ENCODE peak calls at places on chromosomes 1 and 21, in nine cellular contexts. A is OCI-LY7, T is fibroblast of mammary gland, P is thoracic aorta, Y is cardiac fibroblast, S is ovary, W is transverse colon, E is fibroblast of pulmonary artery, Z is cardiac muscle cell. K is an unnamed sample.

GRCh38 chr1:98793136-98793535 is 131.6 kb downstream of the SNX7 start:
- DNase-seq in W (no peak), E (no peak), P (no peak), T (peak), S (no peak), A (no peak), Y (no peak), Z (no peak), K (no peak)

GRCh38 chr1:172054172-172054571 is 212.9 kb downstream of the DNM3 start:
- DNase-seq in A (no peak), S (no peak), Z (no peak), Y (peak), E (peak), P (no peak), W (no peak), T (peak), K (no peak)

GRCh38 chr1:156368889-156369684 is at the start of gene RHBG:
- DNase-seq in Y (peak), W (peak), E (peak), A (no peak), S (peak), T (no peak), Z (peak), P (no peak), K (no peak)

GRCh38 chr1:236509203-236509602 is 14.6 kb upstream of the LGALS8 start:
- DNase-seq in A (no peak), E (no peak), W (no peak), P (no peak), S (no peak), T (no peak), Z (no peak), Y (no peak), K (no peak)

GRCh38 chr1:174068000-174068399 is 45.8 kb upstream of the RC3H1 start:
- DNase-seq in S (no peak), W (no peak), T (no peak), Z (no peak), A (peak), E (no peak), P (no peak), Y (peak), K (no peak)

GRCh38 chr1:147539122-147539575 is 2.2 kb upstream of the BCL9 start:
- DNase-seq in A (no peak), T (peak), W (no peak), P (no peak), E (peak), S (no peak), Z (peak), Y (peak), K (peak)

GRCh38 chr1:5850503-5850902 is 141.7 kb downstream of the NPHP4 start:
- DNase-seq in Y (no peak), W (no peak), Z (no peak), T (no peak), A (no peak), S (no peak), P (no peak), E (peak), K (no peak)

GRCh38 chr1:56171670-56172069 is 407.7 kb downstream of the PLPP3 start:
- DNase-seq in Y (no peak), W (no peak), P (no peak), T (no peak), E (no peak), Z (no peak), A (no peak), S (no peak), K (no peak)

GRCh38 chr1:112083487-112083886 is 94.0 kb upstream of the KCND3 start:
- DNase-seq in A (peak), T (peak), E (peak), Y (peak), P (no peak), Z (peak), W (no peak), S (no peak), K (peak)

GRCh38 chr1:38418195-38419030 is 371.8 kb upstream of the POU3F1 start:
- DNase-seq in S (no peak), T (no peak), Y (no peak), Z (no peak), P (no peak), E (no peak), W (no peak), A (no peak), K (peak)

GRCh38 chr1:6519935-6520621 is 28.6 kb upstream of the PLEKHG5 start:
- DNase-seq in T (peak), P (no peak), Z (peak), A (no peak), Y (peak), S (peak), W (no peak), E (peak), K (peak)

GRCh38 chr1:39158330-39159086 is 46.0 kb upstream of the MACF1 start:
- DNase-seq in Y (peak), W (peak), S (no peak), Z (peak), T (no peak), P (no peak), E (peak), A (no peak), K (peak)

GRCh38 chr21:23936224-23936623 is 1671.1 kb downstream of the MRPL39 start:
- DNase-seq in E (peak), S (no peak), W (no peak), A (no peak), Y (peak), P (no peak), Z (peak), T (peak), K (peak)

GRCh38 chr1:212749924-212750535 is 41.5 kb downstream of the NSL1 start:
- DNase-seq in P (no peak), W (no peak), S (no peak), E (peak), T (peak), Y (peak), Z (peak), A (peak), K (peak)

GRCh38 chr1:215001419-215002021 is 81.0 kb upstream of the KCNK2 start:
- DNase-seq in E (no peak), P (no peak), Y (no peak), W (no peak), A (no peak), T (peak), Z (no peak), S (no peak), K (no peak)

GRCh38 chr1:2290171-2290578 is 62.1 kb downstream of the SKI start:
- DNase-seq in W (no peak), Z (no peak), S (no peak), Y (no peak), E (no peak), P (no peak), T (no peak), A (no peak), K (no peak)

GRCh38 chr1:12146343-12147112 is 20.3 kb upstream of the TNFRSF1B start:
- DNase-seq in P (no peak), W (no peak), S (no peak), E (no peak), A (no peak), Z (no peak), T (no peak), Y (no peak), K (no peak)

GRCh38 chr1:51058863-51059262 is 43.2 kb upstream of the C1orf185 start:
- DNase-seq in S (no peak), W (peak), A (peak), Y (peak), E (peak), T (peak), Z (peak), P (no peak), K (no peak)
- TF ChIP-seq CTCF in S (no peak), W (peak), A (peak), Y (peak), E (peak), T (peak), Z (peak), P (no peak), K (peak)

GRCh38 chr1:15154480-15155036 is 1.0 kb downstream of the TMEM51 start:
- DNase-seq in Y (no peak), E (no peak), T (peak), W (peak), Z (peak), A (no peak), S (peak), P (no peak), K (no peak)
- H3K4me3 ChIP-seq in Y (peak), E (peak), T (peak), W (peak), Z (peak), A (no peak), S (peak), P (peak), K (peak)

GRCh38 chr1:115036814-115037535 is 7.3 kb downstream of the TSHB start:
- DNase-seq in Z (no peak), P (no peak), E (no peak), W (no peak), T (no peak), S (no peak), Y (no peak), A (no peak), K (no peak)

GRCh38 chr1:115035652-115036051 is 6.0 kb downstream of the TSHB start:
- DNase-seq in T (no peak), W (no peak), S (no peak), Y (no peak), Z (no peak), E (no peak), P (no peak), A (no peak), K (no peak)

GRCh38 chr1:115041654-115042053 is 12.0 kb downstream of the TSHB start:
- DNase-seq in Y (peak), W (no peak), Z (peak), S (no peak), T (peak), A (no peak), P (no peak), E (peak), K (no peak)

GRCh38 chr1:115040501-115040900 is 10.9 kb downstream of the TSHB start:
- DNase-seq in E (no peak), T (no peak), P (no peak), Y (no peak), Z (no peak), S (no peak), A (no peak), W (no peak), K (no peak)
- TF ChIP-seq CTCF in E (no peak), T (peak), P (no peak), Y (no peak), Z (no peak), S (no peak), A (peak), W (no peak), K (no peak)

GRCh38 chr1:33254536-33254935 is 1.8 kb upstream of the ZNF362 start:
- DNase-seq in Y (no peak), S (no peak), T (no peak), Z (no peak), P (no peak), A (no peak), E (no peak), W (no peak), K (no peak)
- H3K4me3 ChIP-seq in Y (no peak), S (no peak), T (no peak), Z (no peak), P (no peak), A (no peak), E (no peak), W (no peak), K (no peak)

DNA sequence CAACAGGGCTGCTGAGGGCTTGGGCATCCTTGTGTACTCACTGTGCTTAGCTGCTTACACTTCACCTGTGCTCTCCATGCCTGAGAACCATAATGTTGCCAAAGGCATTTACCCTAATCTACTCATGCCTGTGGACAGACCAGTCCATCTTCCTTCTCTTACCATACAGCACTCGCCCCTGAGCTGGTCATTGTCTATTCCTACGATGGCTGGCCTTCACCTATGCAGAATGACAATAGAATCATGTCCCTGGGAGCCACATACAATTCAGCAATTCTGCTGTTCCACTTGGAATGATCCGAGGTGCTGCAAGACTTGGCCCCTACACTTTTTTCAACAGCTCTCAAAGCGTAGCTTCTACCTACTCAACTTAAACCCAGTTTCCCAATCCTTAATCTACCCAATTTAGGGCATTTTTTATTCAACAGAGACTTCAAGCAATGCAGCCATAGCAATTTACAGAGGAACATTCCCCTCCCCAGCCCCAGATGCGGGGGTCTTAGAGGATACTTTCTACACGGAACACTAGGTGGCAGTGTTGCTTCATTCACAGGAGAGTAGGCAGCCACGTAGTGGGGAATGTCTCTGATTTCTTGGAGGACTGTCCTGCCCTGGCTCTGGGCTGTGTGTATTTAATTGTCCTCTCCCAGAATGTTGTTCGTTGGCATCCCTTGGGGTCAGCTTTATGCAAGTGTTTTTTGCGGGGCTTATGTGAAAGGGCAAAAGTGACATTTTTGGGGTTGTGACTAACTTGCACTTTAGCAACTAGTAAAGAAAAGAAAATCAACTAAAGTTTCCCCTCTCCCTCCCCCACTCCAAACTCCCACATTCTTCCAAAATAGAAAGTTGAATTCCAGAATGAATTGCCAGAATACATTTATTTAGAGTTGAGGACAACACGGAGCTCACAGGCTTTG is 96.8 kb downstream of the PAPPA2 start:
- DNase-seq in Z (peak), A (peak), S (peak), T (peak), W (peak), P (peak), E (peak), Y (peak), K (peak)
- TF ChIP-seq CTCF in Z (peak), A (peak), S (no peak), T (peak), W (peak), P (peak), E (peak), Y (peak), K (peak)

GRCh38 chr1:183094376-183094775 is 71.2 kb downstream of the LAMC1 start:
- DNase-seq in Y (no peak), S (no peak), Z (no peak), W (no peak), A (no peak), T (peak), P (no peak), E (no peak), K (no peak)

GRCh38 chr1:183093066-183093668 is 69.9 kb downstream of the LAMC1 start:
- DNase-seq in T (no peak), E (no peak), S (no peak), A (no peak), P (no peak), Y (no peak), Z (no peak), W (no peak), K (no peak)

GRCh38 chr1:183093821-183094287 is 70.6 kb downstream of the LAMC1 start:
- DNase-seq in Y (peak), P (no peak), T (peak), S (no peak), A (no peak), W (no peak), E (peak), Z (peak), K (no peak)

GRCh38 chr1:183090386-183091006 is 67.3 kb downstream of the LAMC1 start:
- DNase-seq in T (peak), P (no peak), W (peak), E (peak), Y (peak), S (no peak), Z (peak), A (no peak), K (no peak)

GRCh38 chr1:183092350-183092749 is 69.1 kb downstream of the LAMC1 start:
- DNase-seq in Z (no peak), T (no peak), A (no peak), P (no peak), W (no peak), Y (no peak), S (no peak), E (no peak), K (no peak)
- H3K4me3 ChIP-seq in Z (no peak), T (no peak), A (no peak), P (no peak), W (no peak), Y (no peak), S (no peak), E (no peak), K (no peak)

GRCh38 chr21:45347048-45347711 is 57.8 kb upstream of the COL18A1 start:
- DNase-seq in P (no peak), Z (no peak), E (no peak), Y (no peak), S (no peak), W (no peak), T (no peak), A (no peak), K (no peak)
- TF ChIP-seq CTCF in P (no peak), Z (no peak), E (no peak), Y (no peak), S (no peak), W (no peak), T (no peak), A (no peak), K (peak)

GRCh38 chr1:22089134-22089571 is 36.6 kb downstream of the CDC42 start:
- DNase-seq in Z (no peak), S (no peak), E (no peak), P (no peak), A (no peak), T (no peak), W (no peak), Y (no peak), K (no peak)

GRCh38 chr1:22093513-22093912 is 41.0 kb downstream of the CDC42 start:
- DNase-seq in W (no peak), A (no peak), Z (no peak), P (no peak), T (no peak), E (no peak), S (no peak), Y (no peak), K (no peak)

DNA sequence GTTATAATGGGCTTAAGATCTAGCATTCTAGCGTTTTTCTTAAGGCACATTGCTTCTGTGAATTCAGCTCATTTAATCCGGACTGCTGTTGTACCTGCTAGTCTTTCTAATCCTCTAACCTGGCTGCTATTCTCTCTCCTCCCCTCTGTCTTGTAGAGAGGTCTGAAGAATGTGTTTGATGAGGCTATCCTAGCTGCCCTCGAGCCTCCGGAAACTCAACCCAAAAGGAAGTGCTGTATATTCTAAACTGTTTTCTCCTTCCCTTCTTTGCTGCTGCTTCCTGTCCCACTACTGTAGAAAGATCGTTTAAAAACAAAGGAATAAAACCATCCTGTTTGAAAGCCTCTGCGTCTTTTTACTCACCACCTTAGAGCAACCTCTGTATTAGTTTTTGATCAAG is 37.3 kb downstream of the CDC42 start:
- DNase-seq in Z (no peak), S (no peak), E (no peak), Y (no peak), W (no peak), T (no peak), P (no peak), A (no peak), K (no peak)
- H3K4me3 ChIP-seq in Z (no peak), S (no peak), E (no peak), Y (no peak), W (peak), T (no peak), P (peak), A (no peak), K (no peak)

GRCh38 chr1:80776286-80776685 is 1024.4 kb upstream of the ADGRL2 start:
- DNase-seq in Z (no peak), E (no peak), W (no peak), S (no peak), T (no peak), A (no peak), P (no peak), Y (no peak), K (no peak)

GRCh38 chr1:80778094-80778840 is 1022.5 kb upstream of the ADGRL2 start:
- DNase-seq in A (no peak), W (no peak), S (no peak), Z (no peak), E (no peak), Y (no peak), T (no peak), P (no peak), K (no peak)

DNA sequence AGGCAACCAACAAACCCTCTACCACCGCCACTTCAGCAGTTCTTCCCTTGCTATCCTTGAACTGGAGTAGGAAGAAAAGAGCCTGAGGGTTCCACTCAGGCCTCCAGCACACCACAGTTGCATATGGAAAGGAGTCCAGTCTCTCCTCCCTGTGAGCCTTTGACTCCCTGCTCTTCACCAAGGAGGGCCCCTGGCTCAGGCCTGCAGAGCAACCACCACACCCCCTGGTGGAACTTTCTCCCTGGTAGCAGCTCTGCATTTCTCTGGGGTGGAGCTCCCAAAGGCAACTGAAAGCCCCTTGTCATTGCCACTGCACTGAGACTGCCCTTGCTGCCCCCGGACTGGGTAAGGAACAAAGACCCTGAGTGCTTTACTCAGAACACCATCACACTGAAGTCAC is 1021.5 kb upstream of the ADGRL2 start:
- DNase-seq in T (no peak), Y (no peak), W (no peak), Z (no peak), E (no peak), S (no peak), A (no peak), P (no peak), K (no peak)
- TF ChIP-seq CTCF in T (no peak), Y (no peak), W (no peak), Z (no peak), E (no peak), S (no peak), A (no peak), P (no peak), K (no peak)